ENCODE peak calls at places on chromosomes 12 and 14, in ten cellular contexts. H, L, O, W, A, C, G, J, P and R are unnamed samples.

GRCh38 chr12:12081836-12082497 is 11.2 kb downstream of the BCL2L14 start:
- DNase-seq in P (no peak), G (no peak), J (no peak), W (no peak), C (no peak), H (no peak), O (peak), L (peak), A (peak), R (no peak)

GRCh38 chr14:54669759-54670630 is 103.1 kb downstream of the SAMD4A start:
- DNase-seq in J (no peak), G (no peak), H (peak), L (no peak), P (peak), A (no peak), C (no peak), W (no peak), O (peak), R (no peak)

GRCh38 chr12:119613319-119613936 is 19.9 kb downstream of the TMEM233 start:
- DNase-seq in J (no peak), L (no peak), P (no peak), H (no peak), G (no peak), O (peak), W (no peak), A (no peak), C (no peak), R (no peak)

GRCh38 chr14:59004012-59004411 is 184.5 kb upstream of the DAAM1 start:
- DNase-seq in P (no peak), H (no peak), A (no peak), G (no peak), C (no peak), W (no peak), J (no peak), O (peak), L (peak), R (no peak)

GRCh38 chr12:47841910-47842309 is 22.2 kb upstream of the HDAC7 start:
- DNase-seq in A (no peak), G (no peak), L (no peak), J (no peak), O (no peak), W (no peak), C (no peak), H (no peak), P (no peak), R (no peak)

GRCh38 chr12:54585243-54585642 is 3.2 kb downstream of the PPP1R1A start:
- DNase-seq in O (no peak), G (no peak), P (no peak), W (no peak), A (no peak), C (no peak), H (no peak), J (no peak), L (no peak), R (no peak)

GRCh38 chr14:68801631-68802030 is 8.8 kb upstream of the ZFP36L1 start:
- DNase-seq in G (no peak), C (no peak), J (no peak), H (no peak), L (no peak), W (no peak), O (no peak), P (no peak), A (no peak), R (no peak)

GRCh38 chr14:78598046-78598652 is 428.0 kb downstream of the NRXN3 start:
- DNase-seq in C (peak), G (peak), A (peak), L (peak), J (peak), H (no peak), W (peak), O (peak), P (peak), R (peak)

GRCh38 chr12:72872488-72872887 is 600.3 kb downstream of the TRHDE start:
- DNase-seq in A (no peak), O (no peak), C (no peak), H (no peak), G (no peak), J (no peak), P (no peak), W (no peak), L (peak), R (peak)

GRCh38 chr12:99605-100004 is 33.0 kb downstream of the IQSEC3 start:
- DNase-seq in L (peak), H (no peak), A (no peak), G (no peak), J (no peak), O (no peak), W (no peak), P (no peak), C (no peak), R (no peak)

GRCh38 chr12:26768611-26769603 is 64.1 kb downstream of the ITPR2 start:
- DNase-seq in H (no peak), J (no peak), A (no peak), O (no peak), C (no peak), L (no peak), W (no peak), P (no peak), G (no peak), R (no peak)

GRCh38 chr14:85731198-85731597 is 201.3 kb downstream of the FLRT2 start:
- DNase-seq in W (no peak), O (peak), G (peak), P (no peak), H (peak), L (no peak), A (no peak), J (no peak), C (no peak), R (no peak)